ENCODE peak calls at places on chromosomes 4 and X, in four cellular contexts. One of them, this sample, is unnamed.
A peak's percentile ranks its signal among the peaks of the same experiment; 100 is the strongest.

GRCh38 chr4:6111354-6111930 is 88.9 kb downstream of the JAKMIP1 start:
- DNase-seq in heart left ventricle: no peak
- DNase-seq in EH: no peak
- DNase-seq in NCI-H1436: no peak
- DNase-seq in this sample: no peak

GRCh38 chrX:149392896-149393295 is 112.2 kb downstream of the IDS start:
- DNase-seq in heart left ventricle: no peak
- DNase-seq in EH: peak; percentile 70
- DNase-seq in NCI-H1436: no peak
- DNase-seq in this sample: no peak

GRCh38 chr4:120517966-120518365 is 404.6 kb downstream of the PRDM5 start:
- DNase-seq in heart left ventricle: no peak
- DNase-seq in EH: peak; percentile 90
- DNase-seq in NCI-H1436: peak; percentile 1
- DNase-seq in this sample: peak; percentile 86

GRCh38 chr4:7844247-7844991 is 95.2 kb downstream of the AFAP1 start:
- DNase-seq in heart left ventricle: peak; percentile 79
- DNase-seq in EH: peak; percentile 98
- DNase-seq in NCI-H1436: peak; percentile 0
- DNase-seq in this sample: peak; percentile 99

GRCh38 chr4:25563071-25563564 is 92.5 kb upstream of the SLC34A2 start:
- DNase-seq in heart left ventricle: no peak
- DNase-seq in EH: no peak
- DNase-seq in NCI-H1436: no peak
- DNase-seq in this sample: no peak

GRCh38 chrX:46637937-46638336 is 64.4 kb downstream of the CHST7 start:
- DNase-seq in heart left ventricle: no peak
- DNase-seq in EH: peak; percentile 28
- DNase-seq in NCI-H1436: no peak
- DNase-seq in this sample: peak; percentile 39

GRCh38 chr4:56050584-56050983 is 101.8 kb downstream of the CEP135 start:
- DNase-seq in heart left ventricle: no peak
- DNase-seq in EH: no peak
- DNase-seq in NCI-H1436: no peak
- DNase-seq in this sample: no peak

GRCh38 chr4:6377626-6378492 is 94.6 kb downstream of the PPP2R2C start:
- DNase-seq in heart left ventricle: peak; percentile 32
- DNase-seq in EH: no peak
- DNase-seq in NCI-H1436: no peak
- DNase-seq in this sample: no peak

GRCh38 chrX:22430701-22431100 is 158.0 kb downstream of the CBLL2 start:
- DNase-seq in heart left ventricle: no peak
- DNase-seq in EH: no peak
- DNase-seq in NCI-H1436: no peak
- DNase-seq in this sample: peak; percentile 21

GRCh38 chr4:108224628-108225053 is 55.9 kb upstream of the LEF1 start:
- DNase-seq in heart left ventricle: peak; percentile 62
- DNase-seq in EH: peak; percentile 23
- DNase-seq in NCI-H1436: no peak
- DNase-seq in this sample: peak; percentile 13

GRCh38 chrX:87732133-87732532 is 214.5 kb downstream of the KLHL4 start:
- DNase-seq in heart left ventricle: no peak
- DNase-seq in EH: no peak
- DNase-seq in NCI-H1436: no peak
- DNase-seq in this sample: no peak

GRCh38 chr4:83875437-83875836 is 339.5 kb downstream of the GPAT3 start:
- DNase-seq in heart left ventricle: no peak
- DNase-seq in EH: peak; percentile 57
- DNase-seq in NCI-H1436: no peak
- DNase-seq in this sample: peak; percentile 54

GRCh38 chr4:142473218-142473959 is 372.7 kb downstream of the INPP4B start:
- DNase-seq in heart left ventricle: no peak
- DNase-seq in EH: no peak
- DNase-seq in NCI-H1436: no peak
- DNase-seq in this sample: no peak

This sample was measured in IMR-90.